ENCODE peak calls at places on chromosome 6, in four cellular contexts. C, E, D and I are unnamed samples.
A peak's percentile ranks its signal among the peaks of the same experiment; 100 is the strongest.

GRCh38 chr6:14038636-14039035 is 78.9 kb upstream of the CD83 start:
- DNase-seq in D (no peak), C (no peak), E (no peak), I (no peak)

GRCh38 chr6:11586574-11586973 is 49.0 kb downstream of the TMEM170B start:
- DNase-seq in E (no peak), D (no peak), C (no peak), I (no peak)

GRCh38 chr6:117329926-117330325 is 64.6 kb downstream of the VGLL2 start:
- DNase-seq in D (no peak), E (no peak), C (no peak), I (no peak)

GRCh38 chr6:162814417-162814988 is 86.7 kb downstream of the PACRG start:
- DNase-seq in E (no peak), D (no peak), C (no peak), I (no peak)

GRCh38 chr6:109791301-109791700 is 100.2 kb downstream of the FIG4 start:
- DNase-seq in E (no peak), C (no peak), D (no peak), I (no peak)

GRCh38 chr6:38283734-38284362 is 355.9 kb downstream of the BTBD9 start:
- DNase-seq in D (no peak), C (no peak), E (no peak), I (no peak)

GRCh38 chr6:109523478-109523877 is 40.5 kb upstream of the ZBTB24 start:
- DNase-seq in D (no peak), E (no peak), C (no peak), I (no peak)

GRCh38 chr6:164897523-164898094 is 411.8 kb downstream of the C6orf118 start:
- DNase-seq in C (no peak), E (no peak), D (no peak), I (no peak)

GRCh38 chr6:27096834-27097511 is 150.5 kb upstream of the PRSS16 start:
- DNase-seq in E (peak; percentile 15), D (no peak), C (no peak), I (peak; percentile 24)

GRCh38 chr6:29005183-29005885 is at the start of gene ZNF311:
- DNase-seq in D (peak; percentile 55), E (no peak), C (no peak), I (no peak)

GRCh38 chr6:95091823-95092436 is 485.4 kb upstream of the MANEA start:
- DNase-seq in E (no peak), C (no peak), D (no peak), I (peak; percentile 46)

GRCh38 chr6:75493400-75494064 is at the start of gene FILIP1:
- DNase-seq in C (no peak), D (peak; percentile 59), E (no peak), I (peak; percentile 18)

GRCh38 chr6:141388666-141389065 is 744.1 kb upstream of the GJE1 start:
- DNase-seq in E (no peak), D (no peak), C (no peak), I (no peak)

GRCh38 chr6:111984516-111985201 is 69.2 kb upstream of the CCN6 start:
- DNase-seq in D (no peak), C (no peak), E (no peak), I (no peak)

GRCh38 chr6:31620586-31621319 is at the start of gene PRRC2A:
- DNase-seq in D (peak; percentile 93), E (peak; percentile 92), C (no peak), I (no peak)

DNA sequence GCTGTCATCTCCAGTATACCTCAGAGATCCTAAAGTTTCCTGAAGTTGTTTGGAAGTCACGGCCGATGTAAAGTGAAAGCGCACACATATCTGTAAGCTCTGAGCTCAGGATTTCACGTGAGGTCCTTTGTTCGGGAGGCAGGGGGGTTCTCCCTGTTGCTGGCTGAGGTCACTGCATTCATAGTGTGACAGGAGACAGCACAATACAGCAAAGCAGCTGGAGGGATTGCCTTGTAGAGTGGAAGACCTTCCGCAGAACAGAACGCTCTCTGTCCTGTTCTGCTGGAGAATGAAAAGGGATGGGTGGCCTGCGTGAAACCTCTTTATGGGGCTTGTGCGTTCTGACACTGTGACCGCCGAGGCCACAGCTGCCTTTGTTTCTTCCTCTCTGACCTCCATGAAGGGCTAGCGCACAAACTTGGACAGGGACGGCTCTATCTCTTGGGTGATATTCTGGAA is 13.4 kb upstream of the SERPINB1 start:
- DNase-seq in C (no peak), D (no peak), E (no peak), I (peak; percentile 67)
- H3K4me3 ChIP-seq in C (peak overlapping the region; percentile 38), D (peak overlapping the region; percentile 52), E (no peak overlapping the region), I (peak overlapping the region; percentile 44)

DNA sequence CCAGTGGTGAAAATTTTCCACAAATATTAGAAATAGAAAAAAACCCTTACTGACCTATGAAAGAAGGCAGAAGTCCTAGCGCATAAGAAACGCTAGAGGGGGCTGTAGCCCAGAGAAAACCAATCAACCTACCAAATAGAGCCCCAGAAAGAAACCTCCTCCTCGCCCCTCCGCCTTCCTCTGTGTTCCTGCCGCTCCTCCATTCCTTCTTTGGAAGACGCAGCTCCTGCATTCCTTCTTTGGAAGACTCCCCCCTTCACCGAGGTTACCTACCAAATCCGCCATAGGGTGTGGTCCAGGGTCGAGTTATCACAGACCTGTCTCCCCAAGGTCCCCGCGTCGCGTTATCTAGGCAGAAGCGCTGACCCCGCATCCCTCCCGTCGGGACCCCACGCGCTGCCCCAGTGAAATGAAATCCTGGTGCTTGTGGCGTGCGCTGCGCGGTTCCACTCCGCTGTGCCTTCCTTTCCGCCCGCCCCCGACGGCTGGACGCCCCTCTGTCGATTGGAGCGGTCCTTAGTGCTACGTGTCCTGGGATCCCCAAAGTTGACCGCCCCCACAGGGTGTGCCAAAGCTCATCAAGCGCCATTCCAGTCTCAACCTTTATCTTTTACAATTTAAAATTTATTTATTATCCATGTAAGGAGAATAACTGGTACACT is 12.9 kb downstream of the RPP21 start:
- DNase-seq in D (no peak), E (no peak), C (no peak), I (peak; percentile 66)
- TF ChIP-seq CTCF in D (peak; percentile 74), E (peak; percentile 75), C (peak; percentile 76), I (peak; percentile 68)

GRCh38 chr6:138541793-138542481 is 42.6 kb upstream of the NHSL1 start:
- DNase-seq in C (no peak), E (no peak), D (no peak), I (no peak)
- H3K4me3 ChIP-seq in C (no peak overlapping the region), E (no peak overlapping the region), D (peak overlapping the region; percentile 65), I (no peak overlapping the region)

DNA sequence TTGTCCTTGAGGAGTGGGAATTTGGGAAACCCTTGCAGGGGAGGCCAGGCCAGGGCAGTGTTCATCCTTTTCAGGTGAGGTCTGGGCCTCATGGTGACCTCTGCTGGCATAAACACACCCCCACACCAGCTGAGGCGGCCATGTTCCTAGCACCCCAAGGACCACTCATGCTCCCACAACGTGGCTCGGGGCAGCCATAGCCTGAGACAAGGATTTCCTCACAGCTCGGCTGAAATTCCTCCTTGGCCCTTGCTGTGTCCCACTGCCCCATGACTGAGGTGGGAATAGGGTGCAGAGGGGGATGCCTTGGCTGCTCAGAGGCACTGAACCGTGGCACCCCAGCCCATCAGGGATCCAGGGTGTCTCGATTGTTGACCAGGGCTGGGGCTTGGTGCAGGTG is 27.3 kb upstream of the SPDEF start:
- DNase-seq in C (no peak), D (no peak), E (no peak), I (peak; percentile 26)
- TF ChIP-seq CTCF in C (no peak), D (no peak), E (peak; percentile 41), I (peak; percentile 40)

DNA sequence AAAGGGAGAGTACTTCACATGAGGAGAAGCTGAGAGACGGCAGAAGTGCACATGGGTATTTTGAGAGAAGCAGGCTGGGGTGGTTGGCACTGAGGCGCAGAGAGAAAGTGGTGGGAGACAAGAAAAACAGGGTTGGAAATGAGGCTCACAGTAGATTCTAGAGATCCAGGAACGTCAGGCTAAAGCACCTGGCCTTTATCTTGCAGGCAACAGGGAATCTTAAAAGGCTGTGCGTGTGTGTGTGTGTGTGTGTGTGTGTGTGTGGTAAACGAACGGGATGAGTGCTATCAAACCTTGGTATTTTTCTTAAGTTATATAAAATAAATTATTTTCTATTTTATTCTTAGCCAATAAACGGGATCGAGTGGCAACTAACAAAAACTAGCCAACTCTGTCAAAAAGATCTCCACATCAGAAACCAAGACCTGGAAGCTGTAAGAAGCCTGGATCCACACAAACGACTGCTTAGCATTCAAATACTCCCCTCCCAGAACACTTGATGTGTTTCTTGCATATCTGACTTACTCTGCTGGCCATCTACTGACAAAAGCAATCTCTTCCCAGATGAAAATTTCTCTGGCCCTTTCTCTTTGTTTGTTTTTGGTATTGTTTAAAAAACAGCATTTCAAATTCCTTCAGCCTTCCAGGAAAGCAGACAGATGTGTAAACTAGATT is 44.9 kb upstream of the FABP7 start:
- DNase-seq in E (no peak), D (no peak), C (no peak), I (no peak)
- H3K4me3 ChIP-seq in E (no peak overlapping the region), D (no peak overlapping the region), C (no peak overlapping the region), I (no peak overlapping the region)